ENCODE peak calls at places on chromosomes 1 and 21, in four cellular contexts. U, P, E and L are unnamed samples.

GRCh38 chr1:205142105-205142475 is 20.3 kb upstream of the RBBP5 start:
- DNase-seq in U (no peak), P (no peak), E (no peak), L (no peak)

GRCh38 chr1:33273961-33274371 is 17.7 kb downstream of the ZNF362 start:
- DNase-seq in P (no peak), E (no peak), U (no peak), L (no peak)

GRCh38 chr21:46114963-46115362 is 17.1 kb downstream of the COL6A2 start:
- DNase-seq in E (no peak), U (no peak), P (no peak), L (no peak)

GRCh38 chr1:30523055-30524020 is 200.0 kb downstream of the MATN1 start:
- DNase-seq in P (peak; percentile 2), U (no peak), E (no peak), L (no peak)

GRCh38 chr1:22803833-22804232 is 93.2 kb downstream of the EPHB2 start:
- DNase-seq in E (no peak), P (no peak), U (no peak), L (no peak)

GRCh38 chr1:153040950-153041631 is at the start of gene SPRR2D:
- DNase-seq in U (no peak), E (no peak), P (no peak), L (no peak)

GRCh38 chr21:40658237-40658636 is 188.7 kb downstream of the DSCAM start:
- DNase-seq in P (no peak), E (no peak), U (no peak), L (no peak)

GRCh38 chr1:236416165-236416564 is 22.1 kb downstream of the EDARADD start:
- DNase-seq in U (no peak), E (no peak), P (no peak), L (no peak)

GRCh38 chr1:85406887-85407593 is 57.9 kb downstream of the DDAH1 start:
- DNase-seq in E (no peak), P (no peak), U (peak; percentile 69), L (no peak)

GRCh38 chr1:175218786-175219447 is 26.3 kb upstream of the KIAA0040 start:
- DNase-seq in U (no peak), P (no peak), E (no peak), L (no peak)

GRCh38 chr1:56331892-56332567 is 247.3 kb downstream of the PLPP3 start:
- DNase-seq in P (no peak), E (peak; percentile 57), U (peak; percentile 95), L (no peak)

GRCh38 chr1:31414692-31415370 is 1.8 kb downstream of the SERINC2 start:
- DNase-seq in P (no peak), U (no peak), E (no peak), L (no peak)

GRCh38 chr1:1760345-1760650 is 18.0 kb downstream of the NADK start:
- DNase-seq in E (no peak), U (no peak), P (no peak), L (no peak)

GRCh38 chr1:216034506-216034905 is 388.7 kb downstream of the USH2A start:
- DNase-seq in U (no peak), P (no peak), E (no peak), L (peak; percentile 65)

GRCh38 chr1:34346128-34346527 is 169.4 kb downstream of the C1orf94 start:
- DNase-seq in P (no peak), E (no peak), U (no peak), L (no peak)

GRCh38 chr1:36297062-36297461 is 9.1 kb upstream of the SH3D21 start:
- DNase-seq in E (no peak), P (no peak), U (peak; percentile 58), L (no peak)

GRCh38 chr1:65791860-65792670 is 630 bp upstream of the PDE4B start:
- DNase-seq in U (no peak), E (no peak), P (peak; percentile 66), L (peak; percentile 3)

GRCh38 chr21:28767523-28767922 is 225.2 kb downstream of the LTN1 start:
- DNase-seq in U (no peak), E (no peak), P (no peak), L (no peak)

GRCh38 chr1:203270448-203270847 is 34.9 kb upstream of the BTG2 start:
- DNase-seq in E (no peak), U (no peak), P (no peak), L (no peak)

GRCh38 chr1:24929876-24930702 is at the start of gene RUNX3:
- DNase-seq in U (no peak), P (peak; percentile 83), E (peak; percentile 76), L (no peak)

GRCh38 chr1:19309123-19309813 is 2.7 kb downstream of the AKR7A2 start:
- DNase-seq in P (no peak), U (no peak), E (no peak), L (no peak)

GRCh38 chr21:36437745-36438128 is 42.2 kb downstream of the CLDN14 start:
- DNase-seq in U (no peak), E (no peak), P (no peak), L (no peak)

GRCh38 chr1:154006136-154006535 is 15.6 kb downstream of the RPS27 start:
- DNase-seq in E (no peak), U (no peak), P (no peak), L (no peak)

GRCh38 chr1:99662581-99663208 is 16.8 kb downstream of the PALMD start:
- DNase-seq in P (no peak), U (no peak), E (no peak), L (no peak)

GRCh38 chr1:78497196-78497595 is 6.4 kb downstream of the PTGFR start:
- DNase-seq in P (no peak), E (no peak), U (no peak), L (no peak)

GRCh38 chr21:16752109-16752508 is 760.7 kb upstream of the CXADR start:
- DNase-seq in E (no peak), U (no peak), P (no peak), L (no peak)

GRCh38 chr1:100700586-100700985 is 19.0 kb upstream of the VCAM1 start:
- DNase-seq in U (no peak), P (no peak), E (no peak), L (no peak)

GRCh38 chr21:43865471-43866181 is 603 bp downstream of the AGPAT3 start:
- DNase-seq in E (no peak), U (no peak), P (peak; percentile 56), L (no peak)

GRCh38 chr21:42319851-42320602 is 4.8 kb upstream of the TFF3 start:
- DNase-seq in P (no peak), E (no peak), U (no peak), L (no peak)

GRCh38 chr1:200784576-200784975 is 45.9 kb downstream of the CAMSAP2 start:
- DNase-seq in P (no peak), E (no peak), U (no peak), L (no peak)

GRCh38 chr1:199875856-199876255 is 151.7 kb upstream of the NR5A2 start:
- DNase-seq in P (no peak), U (no peak), E (no peak), L (no peak)

GRCh38 chr1:29540801-29541357 is 304.6 kb downstream of the PTPRU start:
- DNase-seq in U (no peak), P (no peak), E (no peak), L (no peak)

GRCh38 chr1:233440952-233441401 is 113.5 kb downstream of the MAP3K21 start:
- DNase-seq in U (peak; percentile 31), E (peak; percentile 54), P (peak; percentile 54), L (peak; percentile 92)

GRCh38 chr21:43767498-43767979 is 8.6 kb downstream of the CSTB start:
- DNase-seq in E (no peak), U (no peak), P (no peak), L (no peak)

GRCh38 chr1:228101614-228101993 is 1.5 kb downstream of the C1orf35 start:
- DNase-seq in U (no peak), E (no peak), P (no peak), L (no peak)

GRCh38 chr21:14452031-14452778 is 69.3 kb upstream of the HSPA13 start:
- DNase-seq in U (no peak), E (no peak), P (no peak), L (no peak)

GRCh38 chr1:39272791-39273071 is 68.2 kb downstream of the MACF1 start:
- DNase-seq in P (no peak), E (no peak), U (no peak), L (no peak)

GRCh38 chr1:97084566-97084965 is 363.0 kb downstream of the PTBP2 start:
- DNase-seq in E (no peak), P (no peak), U (no peak), L (no peak)

GRCh38 chr1:191206808-191207207 is 729.1 kb upstream of the BRINP3 start:
- DNase-seq in U (no peak), P (no peak), E (no peak), L (no peak)

GRCh38 chr1:184910596-184910995 is 63.7 kb downstream of the NIBAN1 start:
- DNase-seq in U (no peak), E (no peak), P (no peak), L (no peak)
- TF ChIP-seq SUZ12 in U (no peak), E (no peak), P (no peak), L (no peak)

GRCh38 chr1:226950875-226951274 is 10.8 kb downstream of the COQ8A start:
- DNase-seq in P (no peak), U (no peak), E (no peak), L (no peak)
- TF ChIP-seq YY1 in P (no peak), U (no peak), E (no peak), L (no peak)

DNA sequence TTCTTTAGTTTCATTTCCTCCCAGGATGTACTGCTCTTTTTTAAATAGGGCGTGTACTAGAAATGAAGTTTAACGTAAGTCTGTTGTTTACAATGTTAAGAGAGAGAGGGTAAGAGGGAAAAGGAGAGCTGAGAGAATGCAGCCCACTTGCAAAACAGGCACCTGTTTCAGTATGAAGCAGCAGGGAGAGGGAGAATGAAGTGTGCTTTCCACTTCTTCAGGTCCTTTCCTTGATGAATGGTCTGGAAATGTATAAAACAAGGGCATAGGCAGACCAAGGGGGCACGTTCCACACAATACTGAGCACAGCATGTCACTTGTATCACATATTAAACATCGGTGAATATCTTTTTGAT is 2.0 kb downstream of the KCNA3 start:
- DNase-seq in P (no peak), E (peak; percentile 37), U (no peak), L (no peak)
- TF ChIP-seq SUZ12 in P (no peak), E (no peak), U (no peak), L (no peak)

GRCh38 chr1:210239295-210240155 is 6.9 kb downstream of the SERTAD4 start:
- DNase-seq in E (no peak), P (no peak), U (peak; percentile 16), L (no peak)
- TF ChIP-seq YY1 in E (no peak), P (no peak), U (no peak), L (no peak)